ENCODE peak calls at places on chromosomes 12 and 14, in five cellular contexts. L is tibial artery, R is progenitor cell of endocrine pancreas, Y is cardiac muscle cell, J is right atrium auricular region. I is an unnamed sample.

GRCh38 chr12:110689002-110689600 is at the start of gene HVCN1:
- DNase-seq in J (peak; percentile 69), Y (peak; percentile 55), L (peak; percentile 79), R (peak; percentile 50), I (no peak)

GRCh38 chr14:26199599-26200370 is 398.0 kb downstream of the NOVA1 start:
- DNase-seq in J (no peak), R (no peak), Y (peak; percentile 60), L (no peak), I (no peak)

GRCh38 chr14:22518073-22518472 is 71.0 kb downstream of the DAD1 start:
- DNase-seq in L (no peak), J (no peak), Y (no peak), R (no peak), I (no peak)

GRCh38 chr12:32343496-32343895 is 55.9 kb upstream of the FGD4 start:
- DNase-seq in R (no peak), J (no peak), Y (no peak), L (no peak), I (no peak)

GRCh38 chr14:30443368-30444007 is 115.5 kb upstream of the G2E3 start:
- DNase-seq in J (no peak), Y (peak; percentile 53), L (no peak), R (no peak), I (no peak)

GRCh38 chr12:3630621-3631271 is 122.2 kb downstream of the CRACR2A start:
- DNase-seq in R (no peak), J (no peak), Y (no peak), L (no peak), I (no peak)

GRCh38 chr14:58969951-58970751 is 218.3 kb upstream of the DAAM1 start:
- DNase-seq in R (no peak), J (no peak), L (no peak), Y (peak; percentile 44), I (no peak)

GRCh38 chr12:116714175-116714574 is 23.7 kb downstream of the SPRING1 start:
- DNase-seq in Y (no peak), J (no peak), R (no peak), L (no peak), I (no peak)

GRCh38 chr12:68617160-68617926 is 6.6 kb downstream of the RAP1B start:
- DNase-seq in L (no peak), Y (peak; percentile 63), J (no peak), R (no peak), I (no peak)

GRCh38 chr14:97021001-97021400 is 223.8 kb downstream of the VRK1 start:
- DNase-seq in L (no peak), Y (no peak), R (no peak), J (no peak), I (no peak)

GRCh38 chr12:101414533-101415119 is 7.1 kb upstream of the ARL1 start:
- DNase-seq in Y (peak; percentile 71), R (no peak), L (no peak), J (no peak), I (no peak)

GRCh38 chr14:103519043-103519836 is 3.4 kb downstream of the CKB start:
- DNase-seq in J (no peak), R (no peak), Y (peak; percentile 33), L (peak; percentile 88), I (no peak)

GRCh38 chr12:78181544-78182162 is 351.0 kb downstream of the NAV3 start:
- DNase-seq in L (no peak), Y (peak; percentile 64), R (no peak), J (no peak), I (no peak)

GRCh38 chr12:21300632-21301031 is 34.1 kb downstream of the SLCO1A2 start:
- DNase-seq in L (no peak), Y (no peak), R (no peak), J (no peak), I (no peak)

GRCh38 chr12:68375701-68376469 is 43.7 kb upstream of the MDM1 start:
- DNase-seq in R (no peak), Y (peak; percentile 19), J (no peak), L (no peak), I (no peak)

GRCh38 chr12:57118711-57119271 is 7.6 kb upstream of the STAT6 start:
- DNase-seq in L (no peak), R (no peak), J (no peak), Y (no peak), I (no peak)

GRCh38 chr14:24436355-24437019 is 6.1 kb downstream of the SDR39U1 start:
- DNase-seq in J (no peak), Y (peak; percentile 84), L (no peak), R (no peak), I (peak; percentile 83)

GRCh38 chr14:58876613-58877012 is 238.9 kb downstream of the DACT1 start:
- DNase-seq in R (no peak), J (no peak), L (no peak), Y (peak; percentile 90), I (no peak)

GRCh38 chr12:9787340-9787737 is 26.6 kb upstream of the CD69 start:
- DNase-seq in L (no peak), J (no peak), Y (peak; percentile 34), R (no peak), I (no peak)

GRCh38 chr12:130795906-130796305 is 43.1 kb downstream of the STX2 start:
- DNase-seq in R (no peak), J (no peak), L (no peak), Y (no peak), I (no peak)

GRCh38 chr12:52307836-52308806 is 13.1 kb downstream of the KRT83 start:
- DNase-seq in Y (peak; percentile 41), J (no peak), R (peak; percentile 39), L (peak; percentile 88), I (no peak)

GRCh38 chr12:92034083-92034482 is 111.6 kb downstream of the BTG1 start:
- DNase-seq in J (no peak), R (no peak), Y (no peak), L (no peak), I (no peak)

GRCh38 chr14:68944162-68944561 is 34.9 kb downstream of the ACTN1 start:
- DNase-seq in Y (no peak), J (no peak), L (no peak), R (no peak), I (no peak)

GRCh38 chr12:59041241-59042121 is 121.2 kb upstream of the LRIG3 start:
- DNase-seq in R (no peak), Y (peak; percentile 87), L (no peak), J (no peak), I (no peak)

GRCh38 chr12:7879246-7879645 is 6.5 kb upstream of the SLC2A14 start:
- DNase-seq in Y (no peak), R (no peak), J (no peak), L (no peak), I (no peak)

GRCh38 chr12:131242741-131243496 is 289.2 kb downstream of the ADGRD1 start:
- DNase-seq in R (no peak), Y (no peak), J (no peak), L (no peak), I (no peak)

GRCh38 chr12:2120982-2121758 is 68.4 kb downstream of the CACNA1C start:
- DNase-seq in R (no peak), L (peak; percentile 66), J (no peak), Y (no peak), I (no peak)

GRCh38 chr12:2118061-2118460 is 65.3 kb downstream of the CACNA1C start:
- DNase-seq in J (no peak), Y (no peak), R (no peak), L (peak; percentile 63), I (no peak)

GRCh38 chr12:2117541-2117940 is 64.8 kb downstream of the CACNA1C start:
- DNase-seq in L (peak; percentile 65), R (no peak), J (no peak), Y (no peak), I (no peak)

GRCh38 chr12:2118481-2119255 is 65.9 kb downstream of the CACNA1C start:
- DNase-seq in Y (no peak), L (peak; percentile 64), R (no peak), J (no peak), I (no peak)

DNA sequence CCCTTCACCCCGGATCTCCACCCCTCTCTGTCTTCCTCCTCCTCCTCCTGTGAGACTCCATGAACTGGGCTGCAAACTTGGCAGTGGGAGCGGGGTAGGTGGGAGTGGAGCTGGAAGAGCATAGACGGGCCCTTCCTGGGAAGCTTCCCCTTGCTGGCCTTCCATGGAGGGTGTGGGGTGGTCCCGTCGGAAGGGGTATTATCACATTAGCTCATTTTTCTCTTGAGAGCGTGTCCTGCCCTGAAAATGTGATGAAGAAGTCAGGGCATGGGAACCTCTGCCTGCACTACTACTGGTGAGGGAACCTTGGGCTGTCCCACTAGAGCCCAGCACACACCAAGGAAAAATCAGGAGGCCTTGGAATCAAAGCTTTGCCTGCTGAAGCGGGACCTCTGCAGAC is 66.5 kb downstream of the CACNA1C start:
- DNase-seq in J (no peak), L (peak; percentile 61), Y (no peak), R (no peak), I (no peak)
- TF ChIP-seq CTCF in J (no peak), L (no peak), Y (no peak), R (no peak), I (no peak)

GRCh38 chr14:75880512-75880911 is 101.3 kb downstream of the TGFB3 start:
- DNase-seq in Y (no peak), R (no peak), L (no peak), J (no peak), I (no peak)
- TF ChIP-seq CTCF in Y (no peak), R (no peak), L (no peak), J (no peak), I (no peak)

DNA sequence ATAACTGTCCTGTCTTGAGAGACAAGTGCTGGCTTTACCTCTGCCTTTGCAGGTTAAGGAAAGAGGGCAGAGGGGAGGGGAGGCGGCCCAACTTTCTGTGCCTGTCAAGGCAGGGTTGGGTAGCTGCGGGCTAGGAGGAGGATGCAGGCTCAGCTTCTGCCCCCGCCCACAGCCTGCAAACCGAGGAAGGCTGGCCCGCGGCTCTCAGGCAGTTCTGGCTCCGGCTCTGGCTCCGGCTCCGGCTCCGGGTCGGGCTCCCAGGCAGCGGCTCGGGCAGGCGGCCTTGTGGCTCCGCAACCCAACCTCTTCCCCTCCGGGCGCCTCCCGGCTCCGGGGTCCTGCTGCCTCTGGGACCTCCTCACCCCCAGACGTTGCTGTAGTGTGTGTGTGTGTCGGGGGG is 92.9 kb downstream of the TMEM30B start:
- DNase-seq in L (peak; percentile 81), R (no peak), Y (peak; percentile 52), J (no peak), I (no peak)
- TF ChIP-seq CTCF in L (no peak), R (no peak), Y (no peak), J (no peak), I (no peak)

DNA sequence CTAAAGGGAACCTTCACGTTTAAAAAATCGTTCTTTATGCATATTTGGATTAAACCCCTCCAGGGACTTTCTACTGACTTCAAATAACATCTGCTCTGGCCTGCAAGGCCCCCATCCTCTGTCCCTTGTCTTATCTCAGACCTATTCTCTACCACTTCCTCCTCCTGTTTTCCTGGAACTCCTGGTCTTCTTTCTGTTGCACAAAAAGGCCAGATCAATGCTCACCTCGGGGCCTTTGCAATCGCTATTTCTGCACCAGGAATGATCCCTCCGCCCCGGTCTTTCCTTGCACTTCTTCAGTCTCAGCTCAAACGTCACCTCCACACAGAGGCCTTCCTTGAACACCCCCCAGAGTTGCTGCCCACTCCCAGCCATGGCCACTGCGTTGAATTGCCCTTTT is 57.6 kb upstream of the BEGAIN start:
- DNase-seq in J (no peak), L (no peak), R (no peak), Y (no peak), I (no peak)
- TF ChIP-seq CTCF in J (no peak), L (no peak), R (no peak), Y (no peak), I (no peak)

I was measured in D721Med.